ENCODE peak calls at places on chromosomes 4 and X, in five cellular contexts. Q is H1, A is mesenchymal stem cell, C is neuronal stem cell, G is trophoblast cell. W is an unnamed sample.

GRCh38 chr4:142781114-142781513 is 65.0 kb downstream of the INPP4B start:
- DNase-seq in Q (no peak), A (no peak), C (no peak), G (no peak), W (no peak)

GRCh38 chr4:89067407-89067806 is 10.4 kb upstream of the FAM13A start:
- DNase-seq in Q (no peak), A (no peak), C (no peak), G (no peak), W (no peak)

GRCh38 chr4:102684605-102685052 is 76.1 kb downstream of the MANBA start:
- DNase-seq in Q (no peak), A (peak; percentile 94), C (no peak), G (peak; percentile 67), W (no peak)

GRCh38 chrX:54482839-54483593 is 13.0 kb downstream of the FGD1 start:
- DNase-seq in Q (no peak), A (no peak), C (no peak), G (no peak), W (peak; percentile 54)

GRCh38 chrX:15343075-15343476 is 7.8 kb upstream of the PIGA start:
- DNase-seq in Q (no peak), A (peak; percentile 56), C (no peak), G (peak; percentile 94), W (no peak)

GRCh38 chrX:78708171-78708570 is 39.3 kb upstream of the LPAR4 start:
- DNase-seq in Q (peak; percentile 5), A (peak; percentile 24), C (no peak), G (peak; percentile 28), W (peak; percentile 46)

GRCh38 chrX:155027509-155028066 is 944 bp downstream of the FUNDC2 start:
- DNase-seq in Q (no peak), A (peak; percentile 88), C (no peak), G (peak; percentile 48), W (no peak)

GRCh38 chr4:143921160-143921559 is 15.8 kb upstream of the GYPE start:
- DNase-seq in Q (no peak), A (no peak), C (no peak), G (no peak), W (no peak)

GRCh38 chr4:65658117-65658516 is 12.2 kb downstream of the EPHA5 start:
- DNase-seq in Q (no peak), A (no peak), C (no peak), G (no peak), W (no peak)

GRCh38 chrX:10008483-10009056 is 41.4 kb downstream of the CLDN34 start:
- DNase-seq in Q (no peak), A (peak; percentile 31), C (no peak), G (peak; percentile 26), W (no peak)

GRCh38 chr4:157013656-157014055 is 42.1 kb upstream of the PDGFC start:
- DNase-seq in Q (no peak), A (peak; percentile 18), C (no peak), G (peak; percentile 41), W (no peak)

GRCh38 chr4:53508446-53508845 is 82.8 kb downstream of the LNX1 start:
- DNase-seq in Q (no peak), A (peak; percentile 57), C (no peak), G (no peak), W (no peak)

GRCh38 chr4:183989931-183990330 is 84.8 kb downstream of the STOX2 start:
- DNase-seq in Q (no peak), A (peak; percentile 36), C (no peak), G (no peak), W (no peak)
- H4K8ac ChIP-seq in Q (no peak overlapping the region), A (no peak overlapping the region), C (no peak overlapping the region), G (no peak overlapping the region), W (no peak overlapping the region)

GRCh38 chr4:129176864-129177263 is 80.9 kb downstream of the C4orf33 start:
- DNase-seq in Q (no peak), A (no peak), C (no peak), G (no peak), W (no peak)
- H2BK12ac ChIP-seq in Q (no peak overlapping the region), A (no peak overlapping the region), C (no peak overlapping the region), G (no peak overlapping the region), W (no peak overlapping the region)

GRCh38 chrX:38166478-38167083 is 54.1 kb downstream of the SRPX start:
- DNase-seq in Q (no peak), A (peak; percentile 27), C (no peak), G (peak; percentile 69), W (no peak)
- H3K18ac ChIP-seq in Q (no peak overlapping the region), A (no peak overlapping the region), C (no peak overlapping the region), G (no peak overlapping the region), W (no peak overlapping the region)

DNA sequence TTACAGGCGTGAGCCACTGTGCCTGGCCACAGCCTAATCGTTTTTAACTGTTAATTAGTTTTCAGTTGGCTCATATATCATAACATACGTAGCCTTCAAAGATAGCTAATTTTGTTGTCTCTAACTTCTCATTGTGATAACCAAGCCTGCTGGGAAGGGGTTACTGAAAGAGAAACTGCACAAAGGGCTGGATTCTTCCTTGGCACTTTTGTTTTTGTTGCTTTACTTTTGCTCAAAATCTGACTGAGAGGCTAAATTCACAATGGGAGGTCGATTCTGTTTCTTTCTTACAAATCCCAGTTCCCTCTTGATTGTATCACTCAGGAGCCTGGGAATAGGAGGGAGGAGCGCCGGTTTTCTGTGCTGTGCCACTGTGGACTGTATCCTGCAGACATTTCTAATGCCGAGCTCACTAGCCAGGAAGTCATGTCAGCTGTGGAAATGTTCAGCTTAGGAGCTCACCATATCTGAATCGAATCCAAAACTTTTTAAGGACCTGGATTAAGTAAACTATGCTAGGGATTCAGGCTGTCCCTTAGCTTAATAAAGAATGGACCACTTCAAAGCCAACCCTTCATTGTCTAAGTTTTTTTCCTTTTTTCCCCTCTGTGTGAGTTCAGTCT is 120.5 kb upstream of the FAT1 start:
- DNase-seq in Q (no peak), A (peak; percentile 82), C (peak; percentile 69), G (no peak), W (no peak)
- H4K8ac ChIP-seq in Q (no peak overlapping the region), A (no peak overlapping the region), C (no peak overlapping the region), G (no peak overlapping the region), W (no peak overlapping the region)

GRCh38 chrX:26373829-26374228 is 157.9 kb downstream of the MAGEB5 start:
- DNase-seq in Q (no peak), A (no peak), C (no peak), G (no peak), W (peak; percentile 42)
- H2BK12ac ChIP-seq in Q (no peak overlapping the region), A (no peak overlapping the region), C (no peak overlapping the region), G (no peak overlapping the region), W (no peak overlapping the region)

DNA sequence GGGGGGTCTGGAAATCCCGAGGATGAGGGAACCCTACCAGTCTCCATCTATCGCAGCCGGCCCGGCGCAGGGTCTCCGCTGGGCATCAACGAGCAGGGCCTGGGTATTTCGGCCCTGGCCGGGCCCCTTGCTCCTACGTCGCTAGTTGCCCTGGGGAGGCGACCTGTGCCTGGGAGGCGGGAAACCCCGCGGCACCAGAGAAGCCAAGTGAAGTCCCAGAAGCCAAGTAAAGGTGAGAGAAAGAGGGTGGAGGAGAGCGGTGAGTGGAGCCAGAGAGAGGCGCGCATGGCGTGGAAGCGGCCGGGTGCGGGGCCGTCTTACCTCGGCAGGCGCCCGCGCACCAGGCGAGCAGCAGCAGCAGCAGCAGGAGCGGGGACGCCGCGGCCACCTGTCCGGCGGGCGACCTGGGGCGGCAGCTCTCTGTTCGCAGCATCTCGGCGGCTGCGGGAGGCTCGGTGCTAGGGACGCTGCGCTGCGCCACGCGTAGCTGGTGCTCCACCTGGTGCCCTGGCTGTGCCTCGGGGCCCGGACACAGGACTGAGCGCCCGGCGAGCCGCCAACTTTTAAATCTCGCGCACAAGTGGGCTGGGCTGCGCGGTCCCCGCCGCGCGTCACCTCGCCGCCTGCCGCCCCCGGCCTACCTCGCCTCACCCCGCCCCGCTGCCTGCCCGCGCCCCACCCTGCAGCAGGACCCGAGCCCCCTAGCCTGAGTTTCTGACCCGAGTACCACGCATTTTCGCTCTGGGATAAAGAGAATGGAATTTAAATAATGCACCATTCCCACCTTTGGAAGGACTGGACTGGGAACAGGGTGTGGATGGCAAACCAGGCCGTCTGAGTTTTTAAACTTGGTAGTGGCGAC is at the start of gene NMU:
- DNase-seq in Q (no peak), A (peak; percentile 2), C (peak; percentile 41), G (peak; percentile 43), W (peak; percentile 65)
- H3K18ac ChIP-seq in Q (peak within 1 kb of the TSS; percentile 64), A (no peak within 1 kb of the TSS), C (peak within 1 kb of the TSS; percentile 92), G (no peak within 1 kb of the TSS), W (peak within 1 kb of the TSS; percentile 70)

DNA sequence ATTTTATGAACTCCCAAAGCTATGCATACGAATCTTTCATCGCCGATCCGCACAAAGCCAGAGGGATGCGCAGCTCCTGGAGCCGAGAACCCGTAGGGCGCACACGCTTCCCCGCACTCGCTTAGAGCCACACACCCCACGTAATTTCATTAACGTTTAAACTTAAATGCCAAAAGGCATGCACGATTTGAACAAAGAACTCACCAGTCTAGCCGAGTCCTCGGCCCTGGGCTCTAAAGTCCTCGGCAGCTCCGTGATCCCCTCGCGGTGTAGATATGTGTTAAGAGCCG is 2.4 kb upstream of the FAT1 start:
- DNase-seq in Q (no peak), A (no peak), C (no peak), G (no peak), W (no peak)
- H4K8ac ChIP-seq in Q (peak overlapping the region; percentile 62), A (peak overlapping the region; percentile 93), C (no peak overlapping the region), G (peak overlapping the region; percentile 89), W (no peak overlapping the region)

DNA sequence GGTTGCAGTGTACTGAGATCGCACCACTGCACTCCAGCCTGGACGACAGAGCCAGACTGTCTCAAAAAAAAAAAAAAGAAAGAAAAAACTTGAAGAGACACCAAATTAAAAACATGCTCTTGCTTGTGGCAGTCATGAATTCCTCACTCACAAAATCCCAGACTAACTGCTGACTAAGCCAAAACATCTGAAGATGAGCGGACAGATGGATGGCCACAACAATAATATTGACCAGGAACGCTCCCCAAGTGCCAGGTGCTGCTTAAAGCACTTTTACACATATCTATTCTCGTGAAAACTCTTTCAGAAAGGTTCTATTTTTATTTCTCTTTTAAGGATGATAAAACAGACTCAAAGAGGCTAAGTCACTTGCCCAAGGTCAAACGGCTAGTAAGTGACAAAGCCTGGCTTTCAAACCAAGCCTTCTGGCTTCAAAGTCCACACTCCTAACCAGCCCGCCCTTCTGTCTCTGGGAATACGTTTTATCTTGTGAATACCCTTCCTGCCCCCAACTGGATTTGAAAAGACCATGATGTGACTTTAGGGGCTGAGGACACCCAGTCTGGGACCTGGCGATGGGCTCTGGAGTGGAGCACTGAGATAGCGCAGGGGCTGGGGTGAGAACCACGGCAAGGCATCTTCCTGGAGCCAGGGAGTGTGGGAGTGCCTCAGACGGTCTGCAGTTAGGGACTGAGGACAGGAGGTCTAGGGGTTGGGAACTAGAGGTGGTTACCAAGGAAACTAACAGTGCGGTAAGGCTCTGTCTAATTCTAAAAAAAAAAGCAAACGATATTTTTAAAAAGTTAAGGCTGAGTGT is 9.5 kb upstream of the CXCR3 start:
- DNase-seq in Q (no peak), A (no peak), C (no peak), G (no peak), W (no peak)
- H2BK12ac ChIP-seq in Q (no peak overlapping the region), A (no peak overlapping the region), C (no peak overlapping the region), G (no peak overlapping the region), W (no peak overlapping the region)

GRCh38 chr4:87073187-87073569 is 138.4 kb downstream of the AFF1 start:
- DNase-seq in Q (no peak), A (no peak), C (no peak), G (no peak), W (no peak)
- H3K18ac ChIP-seq in Q (no peak overlapping the region), A (no peak overlapping the region), C (no peak overlapping the region), G (no peak overlapping the region), W (no peak overlapping the region)

W was measured in H9.